ENCODE peak calls at places on chromosomes 3 and 15, in ten cellular contexts. F is breast epithelium, N is spleen, C is HCT116, B is esophagus muscularis mucosa, O is K562, Z is prostate gland, J is stomach, P is GM23338, K is SK-N-SH. D is an unnamed sample.

GRCh38 chr3:10474847-10475246 is 30.5 kb downstream of the ATP2B2 start:
- DNase-seq in C (no peak), K (no peak), F (no peak), O (no peak), B (no peak), Z (no peak), N (peak), J (no peak), P (no peak), D (no peak)

GRCh38 chr3:183295211-183295610 is 42.2 kb downstream of the B3GNT5 start:
- DNase-seq in K (no peak), O (no peak), J (no peak), F (peak), B (peak), Z (peak), C (no peak), N (no peak), P (no peak), D (no peak)

GRCh38 chr15:96352594-96353377 is 22.3 kb downstream of the NR2F2 start:
- DNase-seq in C (no peak), Z (no peak), O (no peak), J (no peak), K (no peak), B (no peak), F (no peak), N (no peak), P (peak), D (no peak)

GRCh38 chr3:137020315-137020714 is 62.5 kb downstream of the IL20RB start:
- DNase-seq in Z (peak), C (no peak), P (peak), J (no peak), O (no peak), K (no peak), N (no peak), F (no peak), B (peak), D (no peak)

GRCh38 chr15:96047255-96047931 is 283.1 kb upstream of the NR2F2 start:
- DNase-seq in C (no peak), B (peak), J (no peak), P (no peak), N (no peak), O (no peak), K (no peak), Z (no peak), F (no peak), D (no peak)

GRCh38 chr3:839981-840380 is 252.8 kb upstream of the CNTN6 start:
- DNase-seq in P (no peak), F (no peak), O (no peak), K (no peak), C (no peak), B (no peak), N (no peak), J (no peak), Z (no peak), D (no peak)

GRCh38 chr3:173825731-173826130 is 428.2 kb downstream of the NLGN1 start:
- DNase-seq in P (no peak), F (no peak), B (no peak), K (no peak), N (no peak), Z (no peak), O (no peak), J (no peak), C (no peak), D (no peak)

GRCh38 chr15:44029940-44030568 is 165.0 kb downstream of the FRMD5 start:
- DNase-seq in K (no peak), J (no peak), B (no peak), O (no peak), P (no peak), N (no peak), F (no peak), Z (no peak), C (no peak), D (no peak)

GRCh38 chr3:121073011-121073410 is 165.0 kb downstream of the STXBP5L start:
- DNase-seq in Z (no peak), N (no peak), C (no peak), F (no peak), O (no peak), K (no peak), B (no peak), P (no peak), J (no peak), D (no peak)

GRCh38 chr15:57462391-57462790 is 86.1 kb downstream of the CGNL1 start:
- DNase-seq in C (no peak), J (no peak), O (no peak), K (no peak), Z (no peak), P (no peak), N (no peak), F (no peak), B (no peak), D (no peak)

GRCh38 chr15:73900129-73900712 is 26.0 kb upstream of the LOXL1 start:
- DNase-seq in K (no peak), Z (no peak), F (no peak), N (no peak), P (no peak), J (no peak), C (no peak), O (no peak), B (no peak), D (no peak)

GRCh38 chr3:64321747-64322146 is 96.5 kb upstream of the PRICKLE2 start:
- DNase-seq in C (no peak), O (no peak), N (no peak), Z (no peak), B (peak), K (no peak), P (peak), F (no peak), J (no peak), D (no peak)

GRCh38 chr15:76994971-76995945 is at the start of gene PSTPIP1:
- DNase-seq in F (no peak), B (no peak), K (peak), N (peak), C (no peak), P (no peak), Z (no peak), J (peak), O (no peak), D (no peak)

GRCh38 chr3:135078283-135078682 is 283.2 kb downstream of the EPHB1 start:
- DNase-seq in P (peak), C (no peak), K (no peak), O (no peak), B (peak), N (no peak), Z (no peak), J (no peak), F (no peak), D (no peak)

GRCh38 chr3:43534676-43535075 is 87.1 kb downstream of the ANO10 start:
- DNase-seq in P (no peak), N (no peak), J (no peak), F (no peak), B (no peak), O (no peak), K (no peak), C (no peak), Z (no peak), D (no peak)

GRCh38 chr15:29674661-29675533 is 147.4 kb downstream of the TJP1 start:
- DNase-seq in O (peak), J (peak), N (peak), F (no peak), C (no peak), P (peak), B (no peak), Z (no peak), K (peak), D (no peak)
- TF ChIP-seq POLR2AphosphoS5 in O (no peak), J (no peak), N (no peak), F (no peak), C (no peak), P (peak), B (no peak), Z (no peak), K (no peak), D (no peak)

DNA sequence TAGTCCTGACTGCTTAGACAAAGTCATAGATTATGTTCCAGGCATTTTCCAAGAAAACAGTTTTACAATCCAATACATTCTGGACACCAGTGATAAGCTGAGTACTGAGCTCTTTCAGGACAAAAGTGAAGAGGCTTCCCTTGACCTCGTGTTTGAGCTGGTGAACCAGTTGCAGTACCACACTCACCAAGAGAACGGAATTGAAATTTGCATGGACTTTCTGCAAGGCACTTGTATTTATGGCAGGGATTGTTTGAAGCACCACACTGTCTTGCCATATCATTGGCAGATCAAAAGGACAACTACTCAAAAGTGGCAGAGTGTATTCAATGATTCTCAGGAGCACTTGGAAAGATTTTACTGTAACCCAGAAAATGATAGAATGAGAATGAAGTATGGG is 3.8 kb downstream of the TIPARP start:
- DNase-seq in K (no peak), N (no peak), B (no peak), C (no peak), F (no peak), O (no peak), Z (no peak), J (no peak), P (no peak), D (no peak)
- H3K4me3 ChIP-seq in K (no peak), N (no peak), B (no peak), C (no peak), F (peak), O (no peak), Z (no peak), J (no peak), P (no peak), D (peak)

DNA sequence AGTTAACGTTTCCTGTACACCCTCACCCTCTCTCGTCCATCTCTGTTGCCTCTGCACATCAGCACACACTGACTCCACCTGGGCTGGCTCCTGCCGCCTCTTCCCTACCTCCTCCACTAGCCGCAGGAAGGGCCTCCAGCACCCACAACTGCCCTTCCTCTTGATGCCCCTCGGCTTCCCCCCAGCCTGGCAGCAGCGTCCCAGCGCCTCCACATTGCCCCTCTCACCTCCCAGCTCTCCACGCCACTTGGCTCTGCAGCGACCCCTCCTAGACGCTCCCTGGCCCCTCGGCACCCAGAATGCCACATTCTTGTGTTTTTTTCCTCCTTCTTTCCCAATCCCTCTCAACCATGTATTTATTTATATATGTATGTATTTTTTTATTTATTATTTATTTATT is 73.6 kb downstream of the ST8SIA2 start:
- DNase-seq in F (no peak), K (no peak), C (no peak), B (no peak), N (no peak), J (no peak), O (no peak), P (no peak), Z (no peak), D (no peak)
- TF ChIP-seq POLR2AphosphoS5 in F (no peak), K (no peak), C (no peak), B (no peak), N (no peak), J (no peak), O (no peak), P (no peak), Z (no peak), D (no peak)

GRCh38 chr3:42264399-42265058 is 1.5 kb downstream of the CCK start:
- DNase-seq in C (no peak), J (peak), O (peak), P (peak), B (no peak), K (peak), Z (peak), N (no peak), F (peak), D (peak)
- H3K4me3 ChIP-seq in C (no peak), J (no peak), O (no peak), P (peak), B (peak), K (no peak), Z (peak), N (no peak), F (peak), D (peak)

GRCh38 chr15:90105521-90105920 is 3.3 kb upstream of the IDH2 start:
- DNase-seq in J (no peak), C (no peak), K (no peak), O (no peak), F (no peak), P (no peak), N (peak), Z (no peak), B (no peak), D (no peak)
- TF ChIP-seq POLR2AphosphoS5 in J (no peak), C (no peak), K (no peak), O (no peak), F (no peak), P (no peak), N (no peak), Z (no peak), B (no peak), D (no peak)

GRCh38 chr15:63492541-63493077 is 11.8 kb upstream of the USP3 start:
- DNase-seq in P (no peak), C (no peak), K (no peak), N (no peak), O (no peak), J (no peak), B (no peak), Z (no peak), F (no peak), D (no peak)
- H3K4me3 ChIP-seq in P (no peak), C (no peak), K (no peak), N (no peak), O (no peak), J (no peak), B (no peak), Z (no peak), F (no peak), D (no peak)

GRCh38 chr15:78481917-78482316 is 25.5 kb upstream of the HYKK start:
- DNase-seq in C (no peak), O (no peak), P (no peak), F (no peak), B (no peak), Z (no peak), K (no peak), J (no peak), N (no peak), D (no peak)

GRCh38 chr15:78479650-78480049 is 27.7 kb upstream of the HYKK start:
- DNase-seq in F (no peak), Z (no peak), J (no peak), N (no peak), P (no peak), O (no peak), K (no peak), C (no peak), B (no peak), D (no peak)

GRCh38 chr15:78477295-78477694 is 30.1 kb upstream of the HYKK start:
- DNase-seq in B (no peak), N (no peak), P (no peak), C (no peak), K (no peak), J (no peak), O (no peak), Z (no peak), F (no peak), D (no peak)
- TF ChIP-seq POLR2AphosphoS5 in B (no peak), N (no peak), P (no peak), C (no peak), K (no peak), J (no peak), O (no peak), Z (no peak), F (no peak), D (no peak)

GRCh38 chr15:67908756-67909155 is 68.9 kb upstream of the RNU6-1 start:
- DNase-seq in B (no peak), F (no peak), Z (no peak), K (no peak), P (no peak), C (no peak), O (no peak), J (no peak), N (no peak), D (no peak)
- H3K4me3 ChIP-seq in B (no peak), F (no peak), Z (no peak), K (no peak), P (no peak), C (no peak), O (no peak), J (no peak), N (no peak), D (no peak)

GRCh38 chr3:16316396-16316795 is 51.4 kb downstream of the OXNAD1 start:
- DNase-seq in Z (no peak), B (peak), N (no peak), F (no peak), K (no peak), J (no peak), O (no peak), C (no peak), P (no peak), D (no peak)
- TF ChIP-seq POLR2AphosphoS5 in Z (no peak), B (no peak), N (no peak), F (no peak), K (no peak), J (no peak), O (no peak), C (no peak), P (no peak), D (no peak)